ENCODE peak calls at places on chromosomes 13 and 19, in eight cellular contexts. P is neural crest cell; I is RKO; T is Calu3; Z is G401; N is stimulated activated CD4-positive, alpha-beta T cell treated with anti-CD3 and anti-CD28 coated beads, Interleukin-4, amount 100 ng/mL, for 1 hour; Y is head of caudate nucleus; S is breast epithelium. O is an unnamed sample.
A peak's percentile ranks its signal among the peaks of the same experiment; 100 is the strongest.

GRCh38 chr13:42048625-42049453 is at the start of gene DGKH:
- DNase-seq in P (peak; percentile 66), I (peak; percentile 77), T (peak; percentile 75), Z (peak; percentile 71), N (peak; percentile 64), Y (peak; percentile 89), S (peak; percentile 47), O (peak; percentile 87)

GRCh38 chr13:30442854-30443379 is 20.6 kb downstream of the UBE2L5 start:
- DNase-seq in P (no peak), I (no peak), T (no peak), Z (no peak), N (no peak), Y (no peak), S (no peak), O (no peak)

GRCh38 chr13:30551194-30551593 is 66.5 kb upstream of the USPL1 start:
- DNase-seq in P (no peak), I (peak; percentile 65), T (no peak), Z (peak; percentile 13), N (no peak), Y (no peak), S (no peak), O (no peak)

GRCh38 chr13:41516166-41516565 is 58.8 kb downstream of the RGCC start:
- DNase-seq in P (no peak), I (no peak), T (no peak), Z (no peak), N (no peak), Y (no peak), S (no peak), O (no peak)

GRCh38 chr13:51803018-51803417 is 945 bp downstream of the DHRS12 start:
- DNase-seq in P (no peak), I (no peak), T (no peak), Z (peak; percentile 49), N (no peak), Y (no peak), S (no peak), O (no peak)

GRCh38 chr19:41541990-41542584 is 33.9 kb upstream of the CEACAM21 start:
- DNase-seq in P (peak; percentile 24), I (peak; percentile 25), T (peak; percentile 74), Z (peak; percentile 16), N (peak; percentile 72), Y (peak; percentile 59), S (no peak), O (no peak)

GRCh38 chr13:59299584-59299983 is 864.1 kb downstream of the DIAPH3 start:
- DNase-seq in P (no peak), I (no peak), T (no peak), Z (no peak), N (no peak), Y (no peak), S (no peak), O (no peak)

GRCh38 chr19:55485439-55486011 is 537 bp downstream of the NAT14 start:
- DNase-seq in P (no peak), I (no peak), T (no peak), Z (peak; percentile 23), N (no peak), Y (no peak), S (no peak), O (peak; percentile 24)

GRCh38 chr13:105972811-105973590 is 562.5 kb downstream of the EFNB2 start:
- DNase-seq in P (no peak), I (no peak), T (no peak), Z (no peak), N (no peak), Y (no peak), S (no peak), O (no peak)

GRCh38 chr19:4647676-4648644 is 8.6 kb downstream of the TNFAIP8L1 start:
- DNase-seq in P (no peak), I (no peak), T (no peak), Z (peak; percentile 72), N (no peak), Y (no peak), S (peak; percentile 24), O (peak; percentile 38)

GRCh38 chr19:49672131-49672919 is 4.7 kb upstream of the PRMT1 start:
- DNase-seq in P (peak; percentile 83), I (peak; percentile 84), T (peak; percentile 86), Z (peak; percentile 82), N (peak; percentile 79), Y (peak; percentile 89), S (no peak), O (peak; percentile 87)

GRCh38 chr19:5141278-5141925 is 172.5 kb downstream of the KDM4B start:
- DNase-seq in P (no peak), I (peak; percentile 74), T (no peak), Z (no peak), N (no peak), Y (peak; percentile 43), S (no peak), O (no peak)

GRCh38 chr19:55619264-55619663 is 5.1 kb downstream of the ZNF784 start:
- DNase-seq in P (no peak), I (no peak), T (no peak), Z (no peak), N (no peak), Y (no peak), S (no peak), O (no peak)

GRCh38 chr19:50377051-50377441 is 789 bp downstream of the NR1H2 start:
- DNase-seq in P (no peak), I (no peak), T (peak; percentile 50), Z (peak; percentile 25), N (peak; percentile 62), Y (no peak), S (peak; percentile 46), O (no peak)

GRCh38 chr13:101556676-101557121 is 104.2 kb downstream of the ITGBL1 start:
- DNase-seq in P (no peak), I (no peak), T (no peak), Z (no peak), N (no peak), Y (no peak), S (no peak), O (no peak)

GRCh38 chr19:12628040-12629022 is 17.6 kb downstream of the ZNF791 start:
- DNase-seq in P (no peak), I (no peak), T (no peak), Z (no peak), N (no peak), Y (no peak), S (no peak), O (no peak)

GRCh38 chr13:97758317-97758716 is 195.2 kb upstream of the IPO5 start:
- DNase-seq in P (no peak), I (no peak), T (no peak), Z (no peak), N (no peak), Y (no peak), S (no peak), O (no peak)

GRCh38 chr13:111614009-111614408 is 293.6 kb downstream of the TEX29 start:
- DNase-seq in P (no peak), I (no peak), T (no peak), Z (no peak), N (no peak), Y (no peak), S (no peak), O (no peak)

GRCh38 chr13:38888309-38888708 is 102.3 kb downstream of the STOML3 start:
- DNase-seq in P (no peak), I (peak; percentile 31), T (no peak), Z (no peak), N (no peak), Y (no peak), S (no peak), O (no peak)

GRCh38 chr19:28635962-28636629 is 576.9 kb downstream of the UQCRFS1 start:
- DNase-seq in P (no peak), I (no peak), T (no peak), Z (no peak), N (no peak), Y (peak; percentile 50), S (no peak), O (no peak)

GRCh38 chr13:39501711-39502324 is 101.2 kb downstream of the LHFPL6 start:
- DNase-seq in P (no peak), I (no peak), T (no peak), Z (peak; percentile 82), N (no peak), Y (peak; percentile 32), S (no peak), O (peak; percentile 61)

GRCh38 chr19:5080030-5080644 is 111.2 kb downstream of the KDM4B start:
- DNase-seq in P (no peak), I (no peak), T (no peak), Z (no peak), N (no peak), Y (peak; percentile 65), S (no peak), O (no peak)

GRCh38 chr19:31002852-31003251 is 346.4 kb downstream of the TSHZ3 start:
- DNase-seq in P (no peak), I (no peak), T (no peak), Z (no peak), N (no peak), Y (no peak), S (no peak), O (no peak)

O was measured in cerebellum.